ENCODE peak calls at places on chromosome 1, in six cellular contexts. One of them, this sample, is unnamed.

GRCh38 chr1:77275194-77275593 is 6.6 kb upstream of the AK5 start:
- DNase-seq in GM12878: no peak
- DNase-seq in HepG2: no peak
- DNase-seq in A549: no peak
- DNase-seq in K562: no peak
- DNase-seq in endothelial cell of umbilical vein: no peak
- DNase-seq in this sample: no peak

GRCh38 chr1:111620412-111620971 is 903 bp downstream of the RAP1A start:
- DNase-seq in endothelial cell of umbilical vein: peak; percentile 25
- DNase-seq in A549: no peak
- DNase-seq in GM12878: no peak
- DNase-seq in K562: peak; percentile 74
- DNase-seq in HepG2: no peak
- DNase-seq in this sample: peak; percentile 77

GRCh38 chr1:17210176-17210575 is 5.2 kb downstream of the PADI1 start:
- DNase-seq in K562: no peak
- DNase-seq in endothelial cell of umbilical vein: no peak
- DNase-seq in A549: no peak
- DNase-seq in GM12878: no peak
- DNase-seq in HepG2: no peak
- DNase-seq in this sample: no peak

GRCh38 chr1:38178236-38178635 is 131.6 kb upstream of the POU3F1 start:
- DNase-seq in GM12878: no peak
- DNase-seq in HepG2: no peak
- DNase-seq in K562: no peak
- DNase-seq in endothelial cell of umbilical vein: no peak
- DNase-seq in A549: no peak
- DNase-seq in this sample: no peak

GRCh38 chr1:231699769-231700168 is 73.2 kb downstream of the DISC1 start:
- DNase-seq in GM12878: no peak
- DNase-seq in HepG2: no peak
- DNase-seq in A549: no peak
- DNase-seq in endothelial cell of umbilical vein: no peak
- DNase-seq in K562: no peak
- DNase-seq in this sample: no peak

GRCh38 chr1:21254335-21254951 is 35.8 kb downstream of the ECE1 start:
- DNase-seq in K562: no peak
- DNase-seq in A549: no peak
- DNase-seq in endothelial cell of umbilical vein: peak; percentile 81
- DNase-seq in GM12878: no peak
- DNase-seq in HepG2: no peak
- DNase-seq in this sample: no peak

GRCh38 chr1:61237659-61238370 is 155.5 kb downstream of the NFIA start:
- DNase-seq in GM12878: no peak
- DNase-seq in K562: no peak
- DNase-seq in HepG2: no peak
- DNase-seq in A549: no peak
- DNase-seq in endothelial cell of umbilical vein: no peak
- DNase-seq in this sample: no peak

GRCh38 chr1:59967780-59968179 is 41.2 kb upstream of the CYP2J2 start:
- DNase-seq in HepG2: no peak
- DNase-seq in GM12878: no peak
- DNase-seq in K562: no peak
- DNase-seq in A549: no peak
- DNase-seq in endothelial cell of umbilical vein: no peak
- DNase-seq in this sample: no peak

GRCh38 chr1:203112451-203112850 is 15.1 kb upstream of the ADORA1 start:
- DNase-seq in endothelial cell of umbilical vein: no peak
- DNase-seq in K562: no peak
- DNase-seq in A549: no peak
- DNase-seq in HepG2: no peak
- DNase-seq in GM12878: no peak
- DNase-seq in this sample: no peak

GRCh38 chr1:219544163-219544846 is 68.6 kb downstream of the ZC3H11B start:
- DNase-seq in A549: no peak
- DNase-seq in GM12878: no peak
- DNase-seq in endothelial cell of umbilical vein: no peak
- DNase-seq in K562: no peak
- DNase-seq in HepG2: no peak
- DNase-seq in this sample: no peak

GRCh38 chr1:77010937-77011336 is 143.7 kb downstream of the ST6GALNAC5 start:
- DNase-seq in K562: no peak
- DNase-seq in endothelial cell of umbilical vein: no peak
- DNase-seq in A549: no peak
- DNase-seq in HepG2: no peak
- DNase-seq in GM12878: no peak
- DNase-seq in this sample: no peak

GRCh38 chr1:161367684-161368398 is at the start of gene CFAP126:
- DNase-seq in endothelial cell of umbilical vein: peak; percentile 81
- DNase-seq in A549: peak; percentile 73
- DNase-seq in K562: peak; percentile 78
- DNase-seq in GM12878: peak; percentile 35
- DNase-seq in HepG2: peak; percentile 90
- DNase-seq in this sample: peak; percentile 74

GRCh38 chr1:199029401-199029800 is 390.6 kb downstream of the PTPRC start:
- DNase-seq in HepG2: no peak
- DNase-seq in K562: no peak
- DNase-seq in endothelial cell of umbilical vein: no peak
- DNase-seq in A549: no peak
- DNase-seq in GM12878: no peak
- DNase-seq in this sample: peak; percentile 52

GRCh38 chr1:37476460-37477197 is 2.2 kb downstream of the ZC3H12A start:
- DNase-seq in GM12878: no peak
- DNase-seq in HepG2: peak; percentile 61
- DNase-seq in endothelial cell of umbilical vein: peak; percentile 86
- DNase-seq in K562: no peak
- DNase-seq in A549: peak; percentile 74
- DNase-seq in this sample: no peak

GRCh38 chr1:97647776-97648175 is 273.1 kb downstream of the DPYD start:
- DNase-seq in HepG2: no peak
- DNase-seq in endothelial cell of umbilical vein: no peak
- DNase-seq in K562: no peak
- DNase-seq in A549: no peak
- DNase-seq in GM12878: no peak
- DNase-seq in this sample: no peak

GRCh38 chr1:154349121-154349520 is 23.8 kb downstream of the ATP8B2 start:
- DNase-seq in GM12878: no peak
- DNase-seq in A549: no peak
- DNase-seq in endothelial cell of umbilical vein: no peak
- DNase-seq in K562: no peak
- DNase-seq in HepG2: no peak
- DNase-seq in this sample: no peak

GRCh38 chr1:153260473-153260979 is 1.0 kb downstream of the LORICRIN start:
- DNase-seq in endothelial cell of umbilical vein: no peak
- DNase-seq in GM12878: no peak
- DNase-seq in K562: no peak
- DNase-seq in HepG2: no peak
- DNase-seq in A549: no peak
- DNase-seq in this sample: peak; percentile 34

GRCh38 chr1:7300893-7301292 is 470.2 kb upstream of the VAMP3 start:
- DNase-seq in HepG2: peak; percentile 58
- DNase-seq in K562: no peak
- DNase-seq in GM12878: no peak
- DNase-seq in A549: peak; percentile 81
- DNase-seq in endothelial cell of umbilical vein: peak; percentile 18
- DNase-seq in this sample: no peak

DNA sequence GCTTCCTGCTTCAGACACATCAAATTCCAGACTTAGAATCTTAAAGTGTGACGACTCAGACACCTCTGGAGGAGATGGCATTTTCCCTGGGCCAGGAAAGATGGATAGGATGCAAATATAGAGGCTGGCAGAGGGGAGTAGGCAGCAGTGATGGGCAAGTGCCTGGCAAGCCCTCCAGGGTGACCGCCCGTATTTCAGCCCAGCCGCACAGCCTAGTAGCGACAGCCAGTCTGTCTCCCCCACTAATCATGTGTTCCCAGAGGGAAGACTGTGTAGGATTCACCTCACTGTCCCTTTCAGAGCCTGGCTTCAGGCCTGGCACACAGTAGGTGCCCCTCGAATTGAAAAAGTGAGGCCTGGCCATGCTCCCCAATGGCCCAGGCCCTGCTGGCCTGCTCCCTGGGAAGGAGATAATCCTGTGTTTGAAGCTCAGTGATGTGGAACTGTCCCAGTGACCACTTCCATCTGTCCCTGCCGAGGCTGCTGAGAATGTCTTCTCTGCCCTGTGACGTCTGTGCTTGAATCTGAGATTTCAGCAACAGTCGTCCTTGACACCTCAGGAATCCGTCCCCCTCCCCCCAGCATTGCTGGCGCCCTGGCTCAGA is 41.3 kb upstream of the MAGOH start:
- DNase-seq in K562: no peak
- DNase-seq in endothelial cell of umbilical vein: no peak
- DNase-seq in GM12878: no peak
- DNase-seq in HepG2: no peak
- DNase-seq in A549: no peak
- DNase-seq in this sample: no peak
- TF ChIP-seq MYC in K562: no peak
- TF ChIP-seq MYC in endothelial cell of umbilical vein: no peak
- TF ChIP-seq MYC in GM12878: no peak
- TF ChIP-seq MYC in HepG2: no peak
- TF ChIP-seq MYC in A549: no peak
- TF ChIP-seq MYC in this sample: no peak

DNA sequence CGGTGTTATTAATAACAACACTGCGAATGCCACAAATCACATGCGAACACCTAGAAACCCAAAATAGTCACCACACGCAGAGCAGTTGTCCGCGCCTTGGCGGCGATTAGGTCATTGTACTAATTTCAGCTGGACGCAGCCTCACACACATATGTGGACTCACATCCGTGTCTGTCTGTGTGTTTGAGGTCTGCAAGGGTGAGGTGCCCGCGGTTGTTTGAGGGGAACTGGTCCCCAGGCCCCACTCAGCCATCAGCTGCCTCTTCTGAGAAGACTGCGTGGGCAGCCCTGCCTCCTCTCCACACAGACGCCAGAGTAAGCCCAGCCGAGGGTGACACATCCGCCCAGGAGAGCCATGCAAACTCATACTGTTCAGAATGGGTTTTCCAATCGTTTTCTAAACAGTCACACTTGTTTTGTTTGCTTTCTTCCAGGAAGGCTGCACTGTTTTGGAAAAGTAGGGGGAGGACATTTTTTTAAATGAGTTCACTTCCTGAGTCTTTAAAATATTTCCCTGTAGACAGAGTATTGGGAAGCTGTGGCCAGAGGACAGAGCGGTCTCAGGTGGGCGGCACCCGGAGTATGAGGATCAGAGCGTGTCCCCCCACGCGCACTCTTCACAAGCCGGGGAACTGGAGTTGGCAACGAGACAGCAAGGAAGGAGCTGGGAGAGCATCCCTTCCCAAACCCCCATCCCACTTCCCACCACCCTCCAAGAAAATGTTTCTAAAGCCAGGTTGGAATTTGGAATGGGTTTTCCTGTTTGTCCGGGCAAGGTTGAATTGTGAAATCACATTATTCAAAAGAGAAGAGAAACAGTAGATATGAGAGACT is 53.3 kb downstream of the TOMM20 start:
- DNase-seq in K562: no peak
- DNase-seq in HepG2: peak; percentile 89
- DNase-seq in endothelial cell of umbilical vein: peak; percentile 92
- DNase-seq in GM12878: peak; percentile 98
- DNase-seq in A549: peak; percentile 74
- DNase-seq in this sample: peak; percentile 54
- TF ChIP-seq POLR2A in K562: no peak
- TF ChIP-seq POLR2A in HepG2: peak; percentile 80
- TF ChIP-seq POLR2A in endothelial cell of umbilical vein: peak; percentile 58
- TF ChIP-seq POLR2A in GM12878: peak; percentile 74
- TF ChIP-seq POLR2A in A549: no peak
- TF ChIP-seq POLR2A in this sample: no peak

DNA sequence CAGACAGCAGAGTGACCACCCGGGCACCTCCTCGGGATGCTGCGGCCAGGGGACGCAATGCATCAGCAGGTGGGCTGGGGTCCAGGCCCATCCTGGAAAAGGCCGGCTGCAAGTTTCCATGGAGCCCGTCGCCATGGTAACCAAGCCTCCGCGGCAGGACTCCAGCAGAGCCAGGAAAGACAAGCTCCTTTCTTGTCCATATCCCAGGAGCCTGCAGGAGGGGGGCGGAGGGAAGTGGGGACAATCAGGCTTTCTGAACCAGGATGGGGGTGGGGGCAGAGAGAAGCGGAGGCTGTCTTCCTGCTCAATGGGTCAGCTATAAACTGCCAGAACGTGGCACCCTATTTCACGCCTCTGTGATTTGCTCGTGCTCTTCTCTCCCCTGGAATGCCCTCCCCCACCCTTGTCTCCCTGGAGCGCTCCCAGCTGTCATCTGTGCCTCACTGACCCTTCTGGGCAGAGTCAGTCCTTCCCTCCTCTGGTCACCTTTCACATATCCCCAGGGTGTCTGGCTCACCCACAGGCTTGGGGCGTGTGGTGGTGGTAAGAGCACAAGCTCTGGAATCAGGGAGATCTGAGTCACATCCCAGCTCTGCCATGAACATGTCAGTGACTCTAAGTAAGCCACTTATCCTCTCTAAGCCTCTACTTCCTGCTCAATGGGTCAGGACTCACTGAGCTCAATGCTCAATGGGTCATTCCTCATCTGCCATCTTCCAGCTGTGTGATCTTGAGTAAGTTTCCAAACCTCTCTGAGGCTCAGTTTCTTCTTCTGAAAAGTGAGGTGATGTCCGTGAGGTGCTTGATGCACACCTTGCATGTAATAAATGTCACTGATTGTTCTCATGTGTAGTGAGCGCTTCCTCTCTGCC is 58.9 kb upstream of the LAPTM5 start:
- DNase-seq in A549: no peak
- DNase-seq in HepG2: no peak
- DNase-seq in K562: no peak
- DNase-seq in GM12878: no peak
- DNase-seq in endothelial cell of umbilical vein: no peak
- DNase-seq in this sample: no peak
- TF ChIP-seq MYC in A549: no peak
- TF ChIP-seq MYC in HepG2: no peak
- TF ChIP-seq MYC in K562: no peak
- TF ChIP-seq MYC in GM12878: no peak
- TF ChIP-seq MYC in endothelial cell of umbilical vein: no peak
- TF ChIP-seq MYC in this sample: no peak

DNA sequence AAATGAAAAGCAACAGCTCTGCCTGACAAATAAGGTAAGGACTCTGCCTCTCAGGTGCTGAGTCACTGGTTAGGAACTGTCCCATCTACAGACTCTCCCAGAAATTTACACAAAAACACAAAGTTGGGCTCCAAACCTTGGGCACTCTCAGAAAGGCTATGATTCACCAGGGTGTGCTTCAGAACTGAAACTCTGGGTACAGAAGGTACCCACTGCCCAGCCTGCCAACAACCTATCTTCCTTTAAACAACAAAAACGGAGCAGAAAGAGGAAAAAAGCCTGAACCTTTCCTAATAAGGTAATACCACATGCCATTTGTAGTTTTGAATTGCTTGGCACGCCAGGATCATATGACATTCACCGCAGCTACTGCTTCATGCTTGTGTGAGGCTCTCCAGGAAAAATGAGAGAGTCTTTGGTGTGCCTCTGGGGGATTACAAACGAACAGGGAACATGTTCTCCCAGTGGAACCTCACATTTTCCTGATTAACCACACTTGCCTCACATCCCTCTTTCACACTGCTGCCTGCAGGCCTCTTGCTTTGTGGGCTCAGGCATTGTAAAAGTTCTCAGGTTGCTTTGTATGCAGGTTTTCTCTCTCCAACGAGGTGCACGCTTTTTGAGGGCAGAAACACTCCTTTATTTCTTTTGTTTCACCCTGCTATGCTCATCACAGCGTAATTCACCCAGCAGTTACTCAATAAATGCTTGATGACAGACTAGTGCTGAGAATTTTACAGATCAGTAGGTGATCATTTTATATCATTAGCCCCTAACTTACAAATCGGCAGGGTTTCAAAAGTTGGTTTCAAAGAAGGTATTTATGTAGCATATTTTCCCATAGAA is 65.1 kb downstream of the GADD45A start:
- DNase-seq in HepG2: no peak
- DNase-seq in GM12878: no peak
- DNase-seq in endothelial cell of umbilical vein: peak; percentile 76
- DNase-seq in K562: peak; percentile 51
- DNase-seq in A549: no peak
- DNase-seq in this sample: no peak
- TF ChIP-seq POLR2A in HepG2: no peak
- TF ChIP-seq POLR2A in GM12878: no peak
- TF ChIP-seq POLR2A in endothelial cell of umbilical vein: no peak
- TF ChIP-seq POLR2A in K562: no peak
- TF ChIP-seq POLR2A in A549: no peak
- TF ChIP-seq POLR2A in this sample: no peak

This sample was measured in NB4.